ENCODE peak calls at places on chromosome 19, in ten cellular contexts. One of them, this sample, is unnamed.
A peak's percentile ranks its signal among the peaks of the same experiment; 100 is the strongest.

GRCh38 chr19:19662866-19663291 is 597 bp downstream of the ATP13A1 start:
- DNase-seq in CD4-positive, alpha-beta T cell: no peak
- DNase-seq in cardiac fibroblast: peak; percentile 35
- DNase-seq in osteocyte: no peak
- DNase-seq in thoracic aorta: no peak
- DNase-seq in IMR-90: peak; percentile 4
- DNase-seq in AG09319: no peak
- DNase-seq in psoas muscle: no peak
- DNase-seq in AG09309: no peak
- DNase-seq in uterus: no peak
- DNase-seq in this sample: peak; percentile 37

GRCh38 chr19:32537626-32538025 is 43.4 kb upstream of the PDCD5 start:
- DNase-seq in AG09319: no peak
- DNase-seq in osteocyte: no peak
- DNase-seq in IMR-90: no peak
- DNase-seq in cardiac fibroblast: no peak
- DNase-seq in CD4-positive, alpha-beta T cell: no peak
- DNase-seq in thoracic aorta: no peak
- DNase-seq in psoas muscle: no peak
- DNase-seq in AG09309: no peak
- DNase-seq in uterus: no peak
- DNase-seq in this sample: no peak

GRCh38 chr19:18388328-18389094 is 2.6 kb downstream of the GDF15 start:
- DNase-seq in CD4-positive, alpha-beta T cell: peak; percentile 72
- DNase-seq in cardiac fibroblast: peak; percentile 61
- DNase-seq in psoas muscle: peak; percentile 84
- DNase-seq in AG09309: no peak
- DNase-seq in osteocyte: peak; percentile 93
- DNase-seq in uterus: peak; percentile 70
- DNase-seq in thoracic aorta: peak; percentile 40
- DNase-seq in AG09319: no peak
- DNase-seq in IMR-90: no peak
- DNase-seq in this sample: peak; percentile 93

GRCh38 chr19:17340871-17341357 is 3.6 kb downstream of the GTPBP3 start:
- DNase-seq in AG09309: no peak
- DNase-seq in thoracic aorta: no peak
- DNase-seq in osteocyte: no peak
- DNase-seq in psoas muscle: no peak
- DNase-seq in AG09319: no peak
- DNase-seq in IMR-90: no peak
- DNase-seq in cardiac fibroblast: no peak
- DNase-seq in CD4-positive, alpha-beta T cell: no peak
- DNase-seq in uterus: no peak
- DNase-seq in this sample: no peak

GRCh38 chr19:57438925-57439324 is 3.8 kb downstream of the ZNF749 start:
- DNase-seq in cardiac fibroblast: no peak
- DNase-seq in AG09319: no peak
- DNase-seq in uterus: no peak
- DNase-seq in psoas muscle: no peak
- DNase-seq in IMR-90: no peak
- DNase-seq in thoracic aorta: no peak
- DNase-seq in AG09309: no peak
- DNase-seq in osteocyte: peak; percentile 36
- DNase-seq in CD4-positive, alpha-beta T cell: no peak
- DNase-seq in this sample: no peak

GRCh38 chr19:19448238-19448544 is 42.7 kb downstream of the GATAD2A start:
- DNase-seq in cardiac fibroblast: no peak
- DNase-seq in AG09309: no peak
- DNase-seq in uterus: no peak
- DNase-seq in thoracic aorta: no peak
- DNase-seq in psoas muscle: no peak
- DNase-seq in AG09319: no peak
- DNase-seq in CD4-positive, alpha-beta T cell: no peak
- DNase-seq in osteocyte: no peak
- DNase-seq in IMR-90: no peak
- DNase-seq in this sample: no peak

GRCh38 chr19:12496480-12496879 is 11.9 kb upstream of the ZNF709 start:
- DNase-seq in osteocyte: peak; percentile 36
- DNase-seq in cardiac fibroblast: no peak
- DNase-seq in AG09319: no peak
- DNase-seq in AG09309: no peak
- DNase-seq in uterus: no peak
- DNase-seq in IMR-90: no peak
- DNase-seq in thoracic aorta: no peak
- DNase-seq in psoas muscle: no peak
- DNase-seq in CD4-positive, alpha-beta T cell: no peak
- DNase-seq in this sample: no peak

GRCh38 chr19:13887039-13887438 is 10.1 kb downstream of the NANOS3 start:
- DNase-seq in CD4-positive, alpha-beta T cell: no peak
- DNase-seq in cardiac fibroblast: no peak
- DNase-seq in IMR-90: no peak
- DNase-seq in thoracic aorta: no peak
- DNase-seq in uterus: no peak
- DNase-seq in osteocyte: no peak
- DNase-seq in AG09319: no peak
- DNase-seq in AG09309: no peak
- DNase-seq in psoas muscle: no peak
- DNase-seq in this sample: no peak

GRCh38 chr19:47511128-47511517 is 3.7 kb downstream of the NAPA start:
- DNase-seq in cardiac fibroblast: no peak
- DNase-seq in AG09319: no peak
- DNase-seq in IMR-90: no peak
- DNase-seq in AG09309: no peak
- DNase-seq in uterus: peak; percentile 86
- DNase-seq in CD4-positive, alpha-beta T cell: no peak
- DNase-seq in thoracic aorta: no peak
- DNase-seq in osteocyte: no peak
- DNase-seq in psoas muscle: peak; percentile 52
- DNase-seq in this sample: no peak

GRCh38 chr19:40528533-40529092 is 48.1 kb upstream of the SHKBP1 start:
- DNase-seq in CD4-positive, alpha-beta T cell: no peak
- DNase-seq in thoracic aorta: no peak
- DNase-seq in osteocyte: no peak
- DNase-seq in AG09319: no peak
- DNase-seq in psoas muscle: no peak
- DNase-seq in cardiac fibroblast: no peak
- DNase-seq in AG09309: no peak
- DNase-seq in uterus: no peak
- DNase-seq in IMR-90: no peak
- DNase-seq in this sample: no peak

GRCh38 chr19:40529093-40529954 is 47.3 kb upstream of the SHKBP1 start:
- DNase-seq in IMR-90: peak; percentile 61
- DNase-seq in cardiac fibroblast: peak; percentile 79
- DNase-seq in AG09319: peak; percentile 40
- DNase-seq in osteocyte: peak; percentile 94
- DNase-seq in CD4-positive, alpha-beta T cell: peak; percentile 87
- DNase-seq in psoas muscle: peak; percentile 85
- DNase-seq in uterus: peak; percentile 81
- DNase-seq in thoracic aorta: peak; percentile 23
- DNase-seq in AG09309: no peak
- DNase-seq in this sample: peak; percentile 85

GRCh38 chr19:40533508-40533907 is 43.2 kb upstream of the SHKBP1 start:
- DNase-seq in osteocyte: no peak
- DNase-seq in IMR-90: no peak
- DNase-seq in uterus: no peak
- DNase-seq in psoas muscle: no peak
- DNase-seq in AG09319: no peak
- DNase-seq in thoracic aorta: no peak
- DNase-seq in cardiac fibroblast: no peak
- DNase-seq in AG09309: no peak
- DNase-seq in CD4-positive, alpha-beta T cell: no peak
- DNase-seq in this sample: no peak

GRCh38 chr19:40528078-40528477 is 48.6 kb upstream of the SHKBP1 start:
- DNase-seq in uterus: no peak
- DNase-seq in AG09309: no peak
- DNase-seq in AG09319: no peak
- DNase-seq in cardiac fibroblast: no peak
- DNase-seq in osteocyte: no peak
- DNase-seq in CD4-positive, alpha-beta T cell: no peak
- DNase-seq in psoas muscle: no peak
- DNase-seq in thoracic aorta: no peak
- DNase-seq in IMR-90: no peak
- DNase-seq in this sample: no peak

GRCh38 chr19:40530091-40530901 is 46.4 kb upstream of the SHKBP1 start:
- DNase-seq in CD4-positive, alpha-beta T cell: no peak
- DNase-seq in AG09319: no peak
- DNase-seq in thoracic aorta: no peak
- DNase-seq in AG09309: no peak
- DNase-seq in IMR-90: no peak
- DNase-seq in cardiac fibroblast: no peak
- DNase-seq in uterus: no peak
- DNase-seq in psoas muscle: no peak
- DNase-seq in osteocyte: no peak
- DNase-seq in this sample: peak; percentile 73
- TF ChIP-seq CTCF in CD4-positive, alpha-beta T cell: no peak
- TF ChIP-seq CTCF in AG09319: no peak
- TF ChIP-seq CTCF in thoracic aorta: no peak
- TF ChIP-seq CTCF in AG09309: peak; percentile 27
- TF ChIP-seq CTCF in IMR-90: peak; percentile 24
- TF ChIP-seq CTCF in cardiac fibroblast: no peak
- TF ChIP-seq CTCF in uterus: peak; percentile 21
- TF ChIP-seq CTCF in psoas muscle: peak; percentile 11
- TF ChIP-seq CTCF in osteocyte: peak; percentile 21
- TF ChIP-seq CTCF in this sample: no peak

DNA sequence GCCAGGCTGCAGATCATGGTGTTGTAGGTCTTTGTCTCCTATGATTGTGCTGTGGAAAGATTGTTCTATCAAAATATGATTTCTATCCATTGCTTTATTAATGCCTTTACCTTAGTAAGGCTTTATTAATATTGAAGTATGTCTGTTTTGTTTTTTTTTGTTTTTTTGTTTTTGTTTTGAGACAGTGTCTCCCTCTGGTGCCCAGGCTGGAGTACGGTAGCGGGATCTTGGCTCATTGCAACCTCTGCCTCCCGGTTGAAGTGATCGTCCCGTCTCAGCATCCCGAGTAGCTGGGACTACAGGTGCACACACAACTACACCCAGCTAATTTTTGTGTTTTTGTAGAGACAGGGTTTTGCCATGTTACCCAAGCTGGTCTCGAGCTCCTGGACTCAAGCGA is 7.7 kb downstream of the IRGC start:
- DNase-seq in psoas muscle: no peak
- DNase-seq in uterus: no peak
- DNase-seq in CD4-positive, alpha-beta T cell: no peak
- DNase-seq in IMR-90: no peak
- DNase-seq in cardiac fibroblast: peak; percentile 46
- DNase-seq in thoracic aorta: no peak
- DNase-seq in AG09319: no peak
- DNase-seq in AG09309: no peak
- DNase-seq in osteocyte: no peak
- DNase-seq in this sample: no peak
- TF ChIP-seq CTCF in psoas muscle: peak; percentile 4
- TF ChIP-seq CTCF in uterus: no peak
- TF ChIP-seq CTCF in CD4-positive, alpha-beta T cell: no peak
- TF ChIP-seq CTCF in IMR-90: peak; percentile 18
- TF ChIP-seq CTCF in cardiac fibroblast: peak; percentile 52
- TF ChIP-seq CTCF in thoracic aorta: no peak
- TF ChIP-seq CTCF in AG09319: peak; percentile 28
- TF ChIP-seq CTCF in AG09309: peak; percentile 44
- TF ChIP-seq CTCF in osteocyte: peak; percentile 20
- TF ChIP-seq CTCF in this sample: no peak

DNA sequence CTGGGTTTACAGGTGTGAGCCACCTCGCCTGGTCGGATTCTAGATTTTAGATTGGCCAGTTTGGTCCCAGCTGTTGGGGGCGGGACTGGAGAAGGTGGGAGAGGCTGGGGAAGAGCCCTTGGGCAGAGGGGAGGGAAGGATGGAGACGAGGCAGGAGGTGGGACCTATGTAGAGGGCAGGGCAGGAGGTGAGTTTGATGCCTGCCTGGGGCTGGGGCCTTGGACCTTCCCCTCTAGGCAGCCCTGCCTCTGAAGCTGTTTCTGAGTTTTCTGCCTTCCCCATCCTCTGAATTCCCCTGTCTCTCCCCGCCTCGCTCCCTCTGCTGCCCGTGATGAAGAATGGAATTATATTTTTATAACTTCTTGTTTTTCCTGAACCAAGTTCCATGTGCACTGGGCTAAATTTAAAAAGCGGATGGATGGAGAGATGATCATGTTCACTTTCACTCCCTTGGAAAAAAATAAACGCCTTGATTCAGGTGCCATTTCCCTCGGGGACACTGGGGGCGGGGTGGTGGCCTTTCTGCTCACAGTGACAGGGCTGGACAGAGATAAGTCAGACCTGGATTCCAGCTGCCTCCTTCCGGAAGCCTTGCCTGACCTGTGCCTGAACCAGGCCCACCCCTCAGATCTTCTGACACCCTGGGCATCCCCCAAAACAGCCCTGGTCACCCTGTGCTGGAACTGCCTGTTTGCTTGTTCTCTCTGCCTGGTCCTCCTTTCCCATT is 16.5 kb upstream of the TNFAIP8L1 start:
- DNase-seq in AG09309: no peak
- DNase-seq in cardiac fibroblast: no peak
- DNase-seq in uterus: no peak
- DNase-seq in osteocyte: no peak
- DNase-seq in AG09319: no peak
- DNase-seq in IMR-90: no peak
- DNase-seq in psoas muscle: no peak
- DNase-seq in thoracic aorta: no peak
- DNase-seq in CD4-positive, alpha-beta T cell: no peak
- DNase-seq in this sample: no peak
- TF ChIP-seq CTCF in AG09309: no peak
- TF ChIP-seq CTCF in cardiac fibroblast: no peak
- TF ChIP-seq CTCF in uterus: no peak
- TF ChIP-seq CTCF in osteocyte: peak; percentile 32
- TF ChIP-seq CTCF in AG09319: no peak
- TF ChIP-seq CTCF in IMR-90: no peak
- TF ChIP-seq CTCF in psoas muscle: no peak
- TF ChIP-seq CTCF in thoracic aorta: no peak
- TF ChIP-seq CTCF in CD4-positive, alpha-beta T cell: no peak
- TF ChIP-seq CTCF in this sample: no peak

GRCh38 chr19:48751835-48752510 is 468 bp downstream of the FUT1 start:
- DNase-seq in uterus: no peak
- DNase-seq in CD4-positive, alpha-beta T cell: no peak
- DNase-seq in cardiac fibroblast: no peak
- DNase-seq in AG09319: no peak
- DNase-seq in psoas muscle: no peak
- DNase-seq in IMR-90: no peak
- DNase-seq in AG09309: no peak
- DNase-seq in thoracic aorta: no peak
- DNase-seq in osteocyte: no peak
- DNase-seq in this sample: no peak

GRCh38 chr19:48754950-48755645 is at the start of gene FGF21:
- DNase-seq in thoracic aorta: no peak
- DNase-seq in AG09319: no peak
- DNase-seq in AG09309: no peak
- DNase-seq in cardiac fibroblast: no peak
- DNase-seq in osteocyte: no peak
- DNase-seq in CD4-positive, alpha-beta T cell: no peak
- DNase-seq in uterus: no peak
- DNase-seq in psoas muscle: peak; percentile 60
- DNase-seq in IMR-90: no peak
- DNase-seq in this sample: no peak

GRCh38 chr19:48750771-48751504 is 1.5 kb downstream of the FUT1 start:
- DNase-seq in thoracic aorta: no peak
- DNase-seq in psoas muscle: no peak
- DNase-seq in AG09319: no peak
- DNase-seq in cardiac fibroblast: no peak
- DNase-seq in osteocyte: no peak
- DNase-seq in AG09309: no peak
- DNase-seq in IMR-90: no peak
- DNase-seq in uterus: no peak
- DNase-seq in CD4-positive, alpha-beta T cell: no peak
- DNase-seq in this sample: no peak

GRCh38 chr19:48750351-48750750 is 2.1 kb downstream of the FUT1 start:
- DNase-seq in CD4-positive, alpha-beta T cell: no peak
- DNase-seq in thoracic aorta: no peak
- DNase-seq in cardiac fibroblast: no peak
- DNase-seq in uterus: no peak
- DNase-seq in AG09319: no peak
- DNase-seq in AG09309: no peak
- DNase-seq in psoas muscle: no peak
- DNase-seq in osteocyte: no peak
- DNase-seq in IMR-90: no peak
- DNase-seq in this sample: no peak

GRCh38 chr19:48752511-48753365 is at the start of gene FUT1:
- DNase-seq in CD4-positive, alpha-beta T cell: peak; percentile 10
- DNase-seq in osteocyte: no peak
- DNase-seq in uterus: no peak
- DNase-seq in thoracic aorta: no peak
- DNase-seq in IMR-90: no peak
- DNase-seq in AG09309: no peak
- DNase-seq in AG09319: no peak
- DNase-seq in cardiac fibroblast: peak; percentile 25
- DNase-seq in psoas muscle: peak; percentile 69
- DNase-seq in this sample: peak; percentile 69
- TF ChIP-seq CTCF in CD4-positive, alpha-beta T cell: no peak
- TF ChIP-seq CTCF in osteocyte: no peak
- TF ChIP-seq CTCF in uterus: no peak
- TF ChIP-seq CTCF in thoracic aorta: no peak
- TF ChIP-seq CTCF in IMR-90: no peak
- TF ChIP-seq CTCF in AG09309: no peak
- TF ChIP-seq CTCF in AG09319: no peak
- TF ChIP-seq CTCF in cardiac fibroblast: no peak
- TF ChIP-seq CTCF in psoas muscle: no peak
- TF ChIP-seq CTCF in this sample: no peak

This sample was measured in endothelial cell.